ENCODE peak calls at places on chromosomes 5 and 9, in six cellular contexts. E, V, Y, G, A and T are unnamed samples.
A peak's percentile ranks its signal among the peaks of the same experiment; 100 is the strongest.

GRCh38 chr9:5425006-5425628 is 12.6 kb downstream of the PLGRKT start:
- DNase-seq in E (peak; percentile 11), V (peak; percentile 37), Y (no peak), G (no peak), A (no peak), T (no peak)

GRCh38 chr9:127496974-127497373 is 45.7 kb downstream of the LRSAM1 start:
- DNase-seq in E (no peak), V (no peak), Y (no peak), G (no peak), A (no peak), T (no peak)

GRCh38 chr5:143401846-143402463 is 1.5 kb downstream of the NR3C1 start:
- DNase-seq in E (no peak), V (no peak), Y (no peak), G (no peak), A (no peak), T (no peak)

GRCh38 chr5:143161893-143162520 is 241.5 kb downstream of the NR3C1 start:
- DNase-seq in E (no peak), V (no peak), Y (peak; percentile 45), G (no peak), A (no peak), T (no peak)

GRCh38 chr9:80028501-80028900 is 456.7 kb downstream of the TLE4 start:
- DNase-seq in E (peak; percentile 28), V (peak; percentile 3), Y (no peak), G (no peak), A (peak; percentile 35), T (no peak)

GRCh38 chr5:19538607-19539006 is 449.4 kb downstream of the CDH18 start:
- DNase-seq in E (no peak), V (no peak), Y (no peak), G (no peak), A (no peak), T (no peak)

GRCh38 chr5:3343911-3344310 is 251.7 kb upstream of the IRX1 start:
- DNase-seq in E (no peak), V (no peak), Y (no peak), G (no peak), A (no peak), T (peak; percentile 24)

GRCh38 chr5:31889131-31889561 is 250.2 kb downstream of the PDZD2 start:
- DNase-seq in E (peak; percentile 25), V (no peak), Y (peak; percentile 26), G (no peak), A (peak; percentile 9), T (no peak)

GRCh38 chr5:146667633-146668032 is 151.6 kb upstream of the GPR151 start:
- DNase-seq in E (no peak), V (no peak), Y (no peak), G (no peak), A (peak; percentile 89), T (no peak)

GRCh38 chr9:137286980-137287383 is 9.5 kb downstream of the TOR4A start:
- DNase-seq in E (peak; percentile 64), V (peak; percentile 86), Y (peak; percentile 82), G (peak; percentile 87), A (peak; percentile 52), T (no peak)

GRCh38 chr9:21919377-21920362 is 74.5 kb downstream of the CDKN2A start:
- DNase-seq in E (no peak), V (peak; percentile 4), Y (no peak), G (no peak), A (peak; percentile 81), T (no peak)

GRCh38 chr9:136840877-136841645 is 1.2 kb upstream of the AJM1 start:
- DNase-seq in E (peak; percentile 51), V (peak; percentile 59), Y (peak; percentile 86), G (peak; percentile 96), A (peak; percentile 58), T (peak; percentile 96)

GRCh38 chr9:19551124-19551929 is 142.5 kb downstream of the ACER2 start:
- DNase-seq in E (peak; percentile 34), V (no peak), Y (no peak), G (no peak), A (no peak), T (no peak)

GRCh38 chr5:147971472-147971871 is 65.1 kb upstream of the C5orf46 start:
- DNase-seq in E (no peak), V (no peak), Y (no peak), G (no peak), A (no peak), T (no peak)

GRCh38 chr5:132469380-132470372 is 20.9 kb downstream of the IRF1 start:
- DNase-seq in E (no peak), V (no peak), Y (peak; percentile 24), G (peak; percentile 6), A (no peak), T (no peak)

GRCh38 chr5:41371741-41372140 is 138.7 kb downstream of the PLCXD3 start:
- DNase-seq in E (no peak), V (no peak), Y (no peak), G (no peak), A (peak; percentile 83), T (no peak)

GRCh38 chr5:68189613-68190012 is 25.9 kb upstream of the PIK3R1 start:
- DNase-seq in E (no peak), V (no peak), Y (no peak), G (no peak), A (no peak), T (no peak)

GRCh38 chr5:165906879-165907278 is 2384.6 kb upstream of the WWC1 start:
- DNase-seq in E (no peak), V (no peak), Y (no peak), G (no peak), A (no peak), T (no peak)

GRCh38 chr5:9340095-9340494 is 205.8 kb downstream of the SEMA5A start:
- DNase-seq in E (no peak), V (no peak), Y (no peak), G (no peak), A (peak; percentile 36), T (no peak)

GRCh38 chr9:101162231-101162630 is 133.7 kb downstream of the PLPPR1 start:
- DNase-seq in E (peak; percentile 39), V (no peak), Y (no peak), G (no peak), A (no peak), T (no peak)
- H3K4me3 ChIP-seq in E (no peak overlapping the region), V (no peak overlapping the region), Y (no peak overlapping the region), G (no peak overlapping the region), A (no peak overlapping the region), T (no peak overlapping the region)

GRCh38 chr5:85000671-85001070 is 616.0 kb upstream of the EDIL3 start:
- DNase-seq in E (no peak), V (no peak), Y (no peak), G (no peak), A (peak; percentile 63), T (no peak)
- H3K27ac ChIP-seq in E (no peak overlapping the region), V (no peak overlapping the region), Y (no peak overlapping the region), G (no peak overlapping the region), A (no peak overlapping the region), T (no peak overlapping the region)

GRCh38 chr9:14236586-14236985 is 77.4 kb downstream of the NFIB start:
- DNase-seq in E (no peak), V (no peak), Y (no peak), G (no peak), A (no peak), T (no peak)
- H3K4me3 ChIP-seq in E (no peak overlapping the region), V (no peak overlapping the region), Y (no peak overlapping the region), G (no peak overlapping the region), A (no peak overlapping the region), T (no peak overlapping the region)

DNA sequence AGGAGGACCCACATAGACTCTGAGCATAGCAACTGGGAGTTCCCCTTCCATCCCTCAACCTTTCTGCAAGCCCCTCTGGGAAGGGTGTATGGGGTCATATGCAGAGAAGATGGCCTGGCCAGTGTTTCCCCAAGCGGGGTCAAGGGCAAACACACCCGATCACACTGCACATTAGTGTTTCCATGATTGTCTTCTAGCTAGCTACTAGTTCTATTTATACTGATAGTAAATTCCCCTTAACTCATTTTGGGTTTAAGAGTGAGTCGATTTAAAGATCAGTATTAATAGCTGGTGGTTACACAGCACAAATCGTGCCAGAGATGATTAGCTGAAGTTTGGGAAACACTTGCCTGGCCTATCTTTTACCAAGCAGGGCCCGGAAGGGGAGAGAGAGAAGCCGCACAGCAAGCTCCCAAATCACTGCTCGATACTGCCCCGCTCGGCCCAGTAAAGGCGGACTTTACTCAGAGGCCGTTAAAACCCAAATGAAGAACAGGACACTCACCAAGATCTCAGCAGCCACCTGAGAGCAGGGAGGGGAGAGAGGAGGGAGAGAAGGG is 29.4 kb upstream of the TNIP1 start:
- DNase-seq in E (no peak), V (no peak), Y (no peak), G (no peak), A (no peak), T (no peak)
- H3K27ac ChIP-seq in E (no peak overlapping the region), V (no peak overlapping the region), Y (no peak overlapping the region), G (no peak overlapping the region), A (no peak overlapping the region), T (no peak overlapping the region)